ENCODE peak calls at places on chromosomes 6 and 20, in five cellular contexts. E, O, D, J and Z are unnamed samples.

GRCh38 chr6:25641940-25642666 is 9.9 kb upstream of the SCGN start:
- DNase-seq in E (no peak), O (no peak), D (peak; percentile 96), J (no peak), Z (no peak)

GRCh38 chr6:15922510-15923307 is 206.2 kb upstream of the MYLIP start:
- DNase-seq in E (no peak), O (peak; percentile 79), D (peak; percentile 46), J (no peak), Z (no peak)

GRCh38 chr20:36098364-36098763 is 56.2 kb upstream of the EPB41L1 start:
- DNase-seq in E (peak; percentile 67), O (no peak), D (no peak), J (no peak), Z (no peak)

GRCh38 chr6:151034825-151035781 is 169.6 kb downstream of the MTHFD1L start:
- DNase-seq in E (no peak), O (no peak), D (no peak), J (no peak), Z (no peak)

GRCh38 chr6:16079354-16079753 is 49.5 kb upstream of the MYLIP start:
- DNase-seq in E (no peak), O (no peak), D (no peak), J (no peak), Z (no peak)

GRCh38 chr6:46772754-46773153 is 20.4 kb upstream of the MEP1A start:
- DNase-seq in E (peak; percentile 9), O (no peak), D (no peak), J (no peak), Z (no peak)

GRCh38 chr6:3919130-3919628 is 70.0 kb downstream of the FAM50B start:
- DNase-seq in E (no peak), O (no peak), D (no peak), J (no peak), Z (no peak)

GRCh38 chr20:17530153-17530552 is 1.0 kb downstream of the BFSP1 start:
- DNase-seq in E (no peak), O (no peak), D (no peak), J (no peak), Z (no peak)

GRCh38 chr6:30612213-30612612 is 4.8 kb downstream of the PPP1R10 start:
- DNase-seq in E (no peak), O (no peak), D (no peak), J (no peak), Z (no peak)

GRCh38 chr20:60469829-60470228 is 511.6 kb downstream of the CDH26 start:
- DNase-seq in E (no peak), O (no peak), D (no peak), J (no peak), Z (no peak)

GRCh38 chr6:44149369-44150012 is 9.1 kb upstream of the CAPN11 start:
- DNase-seq in E (no peak), O (no peak), D (no peak), J (no peak), Z (no peak)

GRCh38 chr6:7086488-7086887 is 21.3 kb upstream of the RREB1 start:
- DNase-seq in E (peak; percentile 66), O (no peak), D (no peak), J (no peak), Z (no peak)

DNA sequence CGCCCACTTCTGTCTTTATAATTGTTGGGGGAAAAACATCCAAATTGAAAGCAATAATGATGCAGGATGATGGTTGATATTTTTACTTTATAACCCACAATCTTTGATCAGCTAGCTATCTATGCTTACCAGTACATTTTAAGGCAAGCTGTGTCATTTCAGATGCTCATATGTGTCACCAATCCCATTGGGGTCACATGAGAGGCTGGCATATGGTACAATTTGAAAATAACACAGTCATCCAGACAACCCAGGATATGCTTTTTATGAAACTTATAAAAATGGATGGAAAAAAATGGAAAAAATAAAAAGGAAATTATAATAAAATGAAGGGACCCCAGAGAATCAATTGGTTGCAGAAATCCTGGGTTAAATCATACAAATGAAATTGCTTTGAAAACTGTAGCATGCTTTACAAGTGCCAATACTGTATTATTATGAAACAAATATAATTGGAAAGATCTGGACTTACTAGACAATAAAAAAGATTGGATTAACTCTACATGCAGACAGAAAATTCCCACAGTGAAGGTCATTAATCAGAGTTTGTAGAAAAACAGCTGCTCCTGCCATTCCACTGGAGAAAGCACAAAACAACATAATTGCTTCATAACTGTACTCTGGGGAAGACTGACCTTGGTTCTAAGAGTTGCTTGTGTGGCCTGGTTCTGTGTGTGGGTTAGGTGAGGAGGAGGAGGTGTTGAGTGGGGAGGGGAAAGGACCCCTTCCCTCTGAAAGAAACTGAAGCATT is 13.3 kb upstream of the PRIM2 start:
- DNase-seq in E (no peak), O (no peak), D (no peak), J (no peak), Z (no peak)
- H3K4me3 ChIP-seq in E (no peak overlapping the region), O (no peak overlapping the region), D (no peak overlapping the region), J (no peak overlapping the region), Z (no peak overlapping the region)

GRCh38 chr6:131923356-131923755 is 27.8 kb downstream of the CCN2 start:
- DNase-seq in E (no peak), O (peak; percentile 58), D (peak; percentile 80), J (peak; percentile 81), Z (peak; percentile 83)
- TF ChIP-seq EZH2 in E (no peak), O (no peak), D (no peak), J (no peak), Z (no peak)

GRCh38 chr20:58642465-58642864 is 8.6 kb upstream of the STX16 start:
- DNase-seq in E (no peak), O (no peak), D (no peak), J (no peak), Z (no peak)

GRCh38 chr20:58639182-58640146 is 11.6 kb upstream of the STX16 start:
- DNase-seq in E (no peak), O (no peak), D (no peak), J (no peak), Z (no peak)

GRCh38 chr20:58638467-58639181 is 12.5 kb upstream of the STX16 start:
- DNase-seq in E (no peak), O (no peak), D (no peak), J (no peak), Z (no peak)

GRCh38 chr20:58637466-58638198 is 13.5 kb upstream of the STX16 start:
- DNase-seq in E (no peak), O (no peak), D (no peak), J (no peak), Z (no peak)

DNA sequence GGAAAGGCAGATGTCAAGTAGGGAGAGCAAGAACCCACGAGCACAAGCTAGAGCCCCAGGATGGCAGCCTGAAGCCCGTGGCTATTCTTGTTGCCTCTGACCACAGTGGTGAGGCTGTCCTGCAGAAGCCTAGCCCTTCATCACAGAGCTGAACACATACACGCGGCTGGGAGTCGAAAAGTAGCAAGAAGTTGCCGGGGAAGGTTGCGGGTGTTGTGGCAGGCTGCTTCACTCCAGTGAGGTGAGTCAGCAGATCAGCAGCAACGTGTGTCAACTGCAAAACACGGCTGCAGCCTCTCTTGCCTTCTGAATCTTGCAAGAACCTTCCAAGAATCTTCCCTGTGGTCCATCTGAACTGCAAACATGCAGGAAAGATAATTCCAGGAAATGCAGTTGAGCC is 10.6 kb upstream of the STX16 start:
- DNase-seq in E (no peak), O (peak; percentile 37), D (no peak), J (no peak), Z (no peak)
- TF ChIP-seq SRF in E (no peak), O (no peak), D (no peak), J (no peak), Z (no peak)

GRCh38 chr6:53338304-53338703 is 10.4 kb downstream of the ELOVL5 start:
- DNase-seq in E (no peak), O (no peak), D (no peak), J (no peak), Z (no peak)
- H3K4me3 ChIP-seq in E (no peak overlapping the region), O (no peak overlapping the region), D (no peak overlapping the region), J (no peak overlapping the region), Z (no peak overlapping the region)

GRCh38 chr20:51802170-51802745 is at the start of gene SALL4:
- DNase-seq in E (no peak), O (no peak), D (no peak), J (peak; percentile 83), Z (no peak)
- TF ChIP-seq EZH2 in E (no peak), O (no peak), D (no peak), J (no peak), Z (no peak)

GRCh38 chr6:164099535-164099982 is 685.0 kb downstream of the QKI start:
- DNase-seq in E (no peak), O (no peak), D (no peak), J (no peak), Z (no peak)
- TF ChIP-seq SRF in E (no peak), O (no peak), D (no peak), J (no peak), Z (no peak)

GRCh38 chr6:106124437-106125423 is 38.6 kb downstream of the PRDM1 start:
- DNase-seq in E (no peak), O (no peak), D (no peak), J (no peak), Z (no peak)

GRCh38 chr6:106125925-106126435 is 39.8 kb downstream of the PRDM1 start:
- DNase-seq in E (peak; percentile 62), O (no peak), D (no peak), J (no peak), Z (no peak)

GRCh38 chr6:106132153-106132698 is 46.1 kb downstream of the PRDM1 start:
- DNase-seq in E (no peak), O (no peak), D (no peak), J (no peak), Z (no peak)

GRCh38 chr6:106133040-106133439 is 46.9 kb downstream of the PRDM1 start:
- DNase-seq in E (no peak), O (no peak), D (no peak), J (no peak), Z (no peak)

DNA sequence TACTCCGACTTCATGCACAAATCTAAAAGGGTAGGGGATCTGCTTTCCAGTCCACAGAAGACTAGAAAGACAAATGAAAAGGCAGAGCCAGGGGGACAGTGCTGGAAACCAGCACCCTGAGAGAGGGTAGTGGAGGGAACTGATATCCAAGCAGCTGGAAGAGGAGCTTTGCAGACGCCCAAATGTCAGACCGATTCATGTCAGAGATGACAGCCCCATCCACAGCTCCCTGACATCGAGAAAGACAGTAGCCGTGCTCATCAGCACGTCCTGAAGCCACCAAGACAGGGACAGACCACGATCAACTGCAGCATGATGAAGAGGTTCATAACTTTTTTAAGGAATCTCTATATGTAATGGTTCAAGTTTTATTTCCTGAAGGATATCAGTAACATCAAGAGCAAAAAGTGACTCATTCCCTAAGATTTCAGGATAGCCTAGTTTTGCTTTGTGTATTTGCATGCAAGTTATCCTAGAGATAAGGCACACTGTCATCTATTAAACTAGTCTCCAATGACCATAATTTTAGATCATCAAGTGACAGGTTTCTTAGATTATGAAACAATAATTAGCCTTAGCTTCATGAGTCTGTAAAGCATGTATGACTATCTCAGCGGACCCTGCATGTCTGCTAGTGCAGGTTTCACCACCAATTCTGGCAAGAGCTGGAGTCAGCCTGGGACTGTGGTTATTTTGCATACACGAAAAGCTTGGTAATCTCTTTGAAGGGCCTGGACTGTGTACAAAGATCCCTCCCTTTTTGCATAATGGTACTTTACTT is 43.0 kb downstream of the PRDM1 start:
- DNase-seq in E (no peak), O (no peak), D (no peak), J (no peak), Z (no peak)
- H3K4me3 ChIP-seq in E (no peak overlapping the region), O (no peak overlapping the region), D (no peak overlapping the region), J (no peak overlapping the region), Z (peak overlapping the region; percentile 1)

GRCh38 chr20:21513181-21513663 is 642 bp downstream of the NKX2-2 start:
- DNase-seq in E (no peak), O (no peak), D (no peak), J (peak; percentile 68), Z (no peak)
- TF ChIP-seq EZH2 in E (no peak), O (no peak), D (no peak), J (peak; percentile 85), Z (no peak)